ENCODE peak calls at places on chromosome 21, in six cellular contexts. K is A549, V is K562, E is HepG2, M is GM12878, O is endothelial cell of umbilical vein. A is an unnamed sample.

GRCh38 chr21:34910396-34910795 is 138.7 kb downstream of the RUNX1 start:
- DNase-seq in V (no peak), M (no peak), K (no peak), O (no peak), E (peak; percentile 62), A (no peak)

GRCh38 chr21:15164678-15165303 is 100.0 kb upstream of the NRIP1 start:
- DNase-seq in K (peak; percentile 14), M (no peak), E (peak; percentile 49), V (no peak), O (no peak), A (no peak)

GRCh38 chr21:18384771-18385170 is 18.8 kb downstream of the TMPRSS15 start:
- DNase-seq in O (peak; percentile 1), K (peak; percentile 2), E (no peak), V (peak; percentile 11), M (no peak), A (peak; percentile 27)

GRCh38 chr21:23463365-23463764 is 2143.9 kb downstream of the MRPL39 start:
- DNase-seq in O (no peak), M (no peak), K (no peak), E (no peak), V (no peak), A (no peak)

GRCh38 chr21:18951291-18952038 is 547.9 kb upstream of the TMPRSS15 start:
- DNase-seq in V (peak; percentile 6), M (no peak), K (peak; percentile 5), O (no peak), E (no peak), A (peak; percentile 57)

GRCh38 chr21:18545908-18546307 is 142.3 kb upstream of the TMPRSS15 start:
- DNase-seq in O (peak; percentile 84), K (no peak), M (no peak), V (no peak), E (no peak), A (no peak)

GRCh38 chr21:14833221-14833620 is 231.6 kb downstream of the NRIP1 start:
- DNase-seq in M (no peak), V (no peak), O (no peak), E (no peak), K (no peak), A (no peak)

GRCh38 chr21:42669069-42669468 is 15.6 kb downstream of the PDE9A start:
- DNase-seq in K (no peak), V (no peak), E (peak; percentile 29), O (no peak), M (no peak), A (no peak)

GRCh38 chr21:29299906-29300546 is 1.3 kb downstream of the BACH1 start:
- DNase-seq in O (peak; percentile 56), E (peak; percentile 87), M (peak; percentile 68), V (peak; percentile 60), K (peak; percentile 53), A (peak; percentile 86)

GRCh38 chr21:16307256-16307655 is 577.5 kb downstream of the USP25 start:
- DNase-seq in O (no peak), M (no peak), E (no peak), V (no peak), K (no peak), A (no peak)

GRCh38 chr21:26850116-26850643 is 5.0 kb upstream of the ADAMTS1 start:
- DNase-seq in M (peak; percentile 0), K (peak; percentile 27), O (peak; percentile 75), V (peak; percentile 15), E (peak; percentile 36), A (peak; percentile 45)

GRCh38 chr21:30044447-30045064 is 104.8 kb upstream of the GRIK1 start:
- DNase-seq in E (peak; percentile 1), K (peak; percentile 6), V (peak; percentile 13), M (no peak), O (peak; percentile 6), A (peak; percentile 14)

GRCh38 chr21:29151937-29152336 is 21.5 kb downstream of the MAP3K7CL start:
- DNase-seq in E (no peak), O (no peak), V (no peak), K (no peak), M (no peak), A (no peak)

GRCh38 chr21:15278279-15278678 is 213.5 kb upstream of the NRIP1 start:
- DNase-seq in K (no peak), V (no peak), O (no peak), E (no peak), M (no peak), A (no peak)

GRCh38 chr21:41410767-41411448 is 15.1 kb upstream of the MX1 start:
- DNase-seq in E (no peak), V (no peak), M (no peak), K (no peak), O (no peak), A (no peak)

GRCh38 chr21:26766826-26767325 is 78.3 kb downstream of the ADAMTS1 start:
- DNase-seq in V (no peak), M (no peak), K (no peak), E (no peak), O (no peak), A (no peak)

GRCh38 chr21:14541840-14542495 is 4.1 kb downstream of the SAMSN1 start:
- DNase-seq in M (no peak), O (peak; percentile 64), E (no peak), V (no peak), K (no peak), A (peak; percentile 51)

DNA sequence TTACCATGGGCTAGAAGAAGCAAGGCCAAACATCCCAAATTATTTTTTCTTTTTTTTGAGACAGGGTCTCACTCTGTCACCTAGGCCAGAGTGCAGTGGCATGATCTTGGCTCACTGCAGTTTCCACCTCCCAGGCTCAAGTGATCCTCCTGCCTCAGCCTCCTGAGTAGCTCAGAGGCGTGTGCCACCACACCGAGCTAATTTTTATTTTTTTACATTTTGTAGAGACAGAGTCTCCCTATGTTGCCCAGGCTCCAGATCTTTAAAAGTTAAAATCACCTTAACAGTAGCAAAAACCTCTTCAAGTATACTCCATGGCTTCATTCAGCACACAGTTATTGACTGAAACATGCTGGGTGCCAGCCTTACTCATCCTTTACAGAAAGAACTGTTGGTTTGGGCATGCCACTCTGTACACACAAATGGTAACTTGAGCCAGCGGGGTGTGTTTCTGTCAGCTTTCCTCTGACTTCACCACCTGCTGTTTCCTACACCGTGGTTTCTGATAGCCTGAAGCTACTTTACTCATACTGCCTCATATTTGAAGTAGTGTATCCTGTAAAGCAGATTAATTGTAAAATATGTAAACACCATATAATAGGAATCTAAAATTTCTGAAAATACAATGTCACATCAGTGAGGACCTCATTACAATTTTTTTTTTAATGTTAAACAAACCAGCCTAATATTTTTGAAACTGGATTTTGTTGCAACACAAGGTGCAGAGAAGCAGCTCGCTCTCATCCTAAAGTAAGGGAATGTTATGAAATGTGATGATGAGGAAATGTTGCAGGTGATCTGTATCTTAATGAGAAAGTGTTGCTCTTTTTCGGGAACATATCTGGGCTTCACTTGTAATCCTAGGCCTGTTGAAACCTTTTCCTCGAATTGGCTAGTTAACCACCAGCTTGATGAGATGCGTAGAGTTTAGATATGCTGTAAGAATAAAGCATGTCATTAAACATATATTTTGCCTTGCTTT is 113.9 kb downstream of the ATP5PO start:
- DNase-seq in M (no peak), K (peak; percentile 71), E (peak; percentile 1), O (no peak), V (no peak), A (peak; percentile 35)
- TF ChIP-seq MYC in M (no peak), K (no peak), E (no peak), O (no peak), V (no peak), A (no peak)

GRCh38 chr21:45534591-45535331 is 7.5 kb downstream of the SLC19A1 start:
- DNase-seq in K (no peak), M (no peak), V (no peak), E (no peak), O (peak; percentile 42), A (peak; percentile 59)
- TF ChIP-seq MYC in K (no peak), M (no peak), V (no peak), E (no peak), O (no peak), A (no peak)

GRCh38 chr21:35932232-35932911 is 128.0 kb downstream of the SETD4 start:
- DNase-seq in V (no peak), O (peak; percentile 95), M (peak; percentile 36), E (no peak), K (peak; percentile 13), A (peak; percentile 94)

GRCh38 chr21:35933466-35933865 is 126.9 kb downstream of the SETD4 start:
- DNase-seq in E (no peak), O (peak; percentile 90), V (no peak), K (peak; percentile 7), M (no peak), A (peak; percentile 79)
- TF ChIP-seq MYC in E (no peak), O (no peak), V (no peak), K (no peak), M (no peak), A (no peak)

DNA sequence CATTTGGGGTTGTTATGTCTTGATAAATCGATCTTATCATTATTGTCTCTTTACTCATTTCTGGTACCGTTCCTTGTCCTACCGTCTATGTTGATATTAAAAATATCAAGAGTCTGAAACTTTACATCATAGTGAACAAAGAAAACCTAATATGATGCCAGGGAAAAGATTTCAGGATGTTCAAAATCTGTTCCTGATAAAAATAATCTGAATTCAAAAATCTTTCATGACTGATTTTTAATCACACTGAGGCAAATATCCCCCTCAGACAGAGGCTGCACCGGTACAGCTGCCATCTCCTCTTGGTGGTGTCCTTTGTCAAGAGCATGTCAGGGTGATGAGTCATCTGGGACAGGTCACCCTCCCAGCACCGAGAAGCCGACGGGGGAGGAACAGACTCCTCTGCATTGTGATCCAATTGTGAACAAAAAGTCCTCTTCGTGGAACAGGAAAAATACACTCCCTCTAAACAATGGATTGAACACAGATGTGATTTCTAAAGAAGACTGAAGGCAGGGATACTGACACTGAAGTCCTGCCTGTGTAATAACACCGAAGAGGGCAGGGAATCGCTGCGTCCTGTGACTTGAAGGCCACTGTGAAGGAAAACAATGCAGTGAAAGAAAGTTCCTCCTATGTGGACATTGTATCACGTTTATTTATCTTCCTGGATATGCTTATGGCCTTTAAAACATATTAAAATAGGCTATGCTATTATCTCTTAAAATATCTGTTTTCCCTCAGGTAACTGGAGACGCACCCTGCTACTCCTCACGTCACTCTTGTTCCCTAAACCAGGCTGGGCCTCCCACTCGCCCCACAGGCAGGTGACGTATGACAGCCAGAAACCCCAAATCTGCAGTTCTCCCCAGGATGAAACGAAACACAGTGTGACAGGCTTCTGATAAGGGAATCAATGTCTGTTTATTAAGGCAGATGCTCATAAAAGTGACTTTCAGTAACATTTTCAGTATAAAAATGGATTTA is 4.3 kb upstream of the SPATC1L start:
- DNase-seq in V (peak; percentile 80), M (no peak), O (peak; percentile 83), E (peak; percentile 55), K (peak; percentile 17), A (peak; percentile 77)
- TF ChIP-seq MYC in V (peak; percentile 76), M (no peak), O (no peak), E (no peak), K (no peak), A (peak; percentile 34)